ENCODE peak calls at places on chromosomes 1 and 21, in seven cellular contexts. C is CD8-positive, alpha-beta T cell; S is endothelial cell; I is lower lobe of right lung; K is astrocyte of the spinal cord; Y is keratinocyte; G is GM10248. R is an unnamed sample.

GRCh38 chr1:77068013-77068412 is 151.2 kb downstream of the PIGK start:
- DNase-seq in C (no peak), S (no peak), I (no peak), K (no peak), Y (no peak), G (no peak), R (no peak)

GRCh38 chr21:34748862-34749261 is 80.1 kb downstream of the CLIC6 start:
- DNase-seq in C (no peak), S (no peak), I (no peak), K (no peak), Y (no peak), G (no peak), R (no peak)

GRCh38 chr1:65605621-65606020 is 185.2 kb downstream of the LEPR start:
- DNase-seq in C (no peak), S (no peak), I (no peak), K (no peak), Y (no peak), G (no peak), R (no peak)

GRCh38 chr1:40001456-40001855 is 39.1 kb upstream of the CAP1 start:
- DNase-seq in C (no peak), S (no peak), I (no peak), K (no peak), Y (no peak), G (no peak), R (no peak)

GRCh38 chr21:35737899-35738341 is 322.4 kb downstream of the SETD4 start:
- DNase-seq in C (no peak), S (no peak), I (peak; percentile 49), K (peak; percentile 79), Y (no peak), G (no peak), R (no peak)

GRCh38 chr21:45152265-45152746 is 77.9 kb downstream of the ADARB1 start:
- DNase-seq in C (peak; percentile 64), S (peak; percentile 46), I (peak; percentile 77), K (peak; percentile 26), Y (no peak), G (peak; percentile 74), R (no peak)

GRCh38 chr1:61708953-61709907 is 15.7 kb downstream of the TM2D1 start:
- DNase-seq in C (no peak), S (no peak), I (no peak), K (no peak), Y (no peak), G (no peak), R (no peak)

GRCh38 chr1:230752407-230752806 is 5.2 kb downstream of the CAPN9 start:
- DNase-seq in C (no peak), S (no peak), I (peak; percentile 80), K (no peak), Y (no peak), G (no peak), R (no peak)

GRCh38 chr1:115949156-115949555 is 27.2 kb upstream of the SLC22A15 start:
- DNase-seq in C (no peak), S (no peak), I (no peak), K (no peak), Y (no peak), G (no peak), R (no peak)

DNA sequence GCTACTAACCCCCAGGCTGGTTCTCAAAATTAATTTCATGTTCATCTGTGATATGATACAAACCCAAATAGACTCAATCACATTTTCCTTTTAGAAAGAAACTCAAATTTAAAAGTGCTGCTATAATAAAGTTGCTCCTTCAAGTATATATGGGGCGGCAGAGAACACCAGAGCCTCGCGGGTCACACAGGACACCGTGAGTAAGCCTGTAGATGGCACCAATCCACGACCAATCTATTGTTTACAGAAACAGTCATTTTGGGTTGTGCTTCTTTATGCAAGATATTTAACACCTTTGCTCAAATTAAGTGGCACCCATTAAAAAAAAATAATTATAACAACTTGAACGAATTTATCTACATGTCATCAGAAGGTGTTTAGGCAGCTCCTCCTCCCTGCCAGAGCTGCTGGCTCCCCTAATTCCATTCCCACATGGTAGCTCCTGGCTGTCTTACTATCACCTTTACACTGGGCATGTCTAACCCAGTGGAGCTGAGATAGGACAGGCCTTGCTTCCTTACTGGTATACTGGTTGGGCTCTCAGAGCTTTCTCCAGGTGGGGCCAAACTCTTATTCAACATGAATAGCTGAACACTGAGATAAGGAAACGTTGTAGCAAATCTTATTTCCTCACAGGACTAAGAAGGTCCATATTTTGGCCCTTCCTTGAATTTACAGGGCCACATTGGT is 287.0 kb downstream of the SDCCAG8 start:
- DNase-seq in C (no peak), S (no peak), I (no peak), K (no peak), Y (no peak), G (no peak), R (no peak)
- TF ChIP-seq CTCF in C (no peak), S (no peak), I (no peak), K (no peak), Y (no peak), G (no peak), R (no peak)

GRCh38 chr1:178491721-178492120 is 5.0 kb downstream of the CLEC20A start:
- DNase-seq in C (no peak), S (no peak), I (no peak), K (no peak), Y (no peak), G (peak; percentile 5), R (no peak)

GRCh38 chr1:178489399-178489798 is 7.4 kb downstream of the CLEC20A start:
- DNase-seq in C (no peak), S (no peak), I (no peak), K (no peak), Y (no peak), G (peak; percentile 7), R (no peak)

GRCh38 chr1:178490136-178490535 is 6.6 kb downstream of the CLEC20A start:
- DNase-seq in C (no peak), S (no peak), I (no peak), K (no peak), Y (no peak), G (peak; percentile 5), R (no peak)

GRCh38 chr1:178492341-178492740 is 4.4 kb downstream of the CLEC20A start:
- DNase-seq in C (no peak), S (no peak), I (no peak), K (no peak), Y (no peak), G (no peak), R (no peak)

DNA sequence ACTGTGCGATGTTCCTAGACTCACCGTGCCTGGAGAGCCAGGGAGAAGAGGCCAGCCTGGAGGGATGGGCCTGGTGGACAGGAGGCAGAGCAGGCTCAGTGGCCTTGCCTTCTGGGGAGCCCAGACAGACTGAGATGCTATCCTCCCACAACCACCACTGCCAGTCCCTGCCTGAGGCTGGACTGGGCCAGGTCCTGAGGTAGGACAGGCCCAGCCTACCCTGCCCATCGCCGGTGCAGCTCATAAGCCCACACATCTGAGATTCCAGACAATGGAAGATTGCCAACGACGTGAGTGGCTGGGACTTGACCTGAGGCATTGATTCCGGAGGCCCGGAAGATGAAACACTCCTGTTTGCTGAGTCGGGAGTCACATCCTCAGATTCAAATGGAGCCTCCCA is 5.8 kb downstream of the CLEC20A start:
- DNase-seq in C (no peak), S (no peak), I (no peak), K (no peak), Y (no peak), G (peak; percentile 5), R (no peak)
- TF ChIP-seq CTCF in C (no peak), S (no peak), I (no peak), K (no peak), Y (no peak), G (no peak), R (no peak)

GRCh38 chr1:1019122-1019999 is 559 bp upstream of the AGRN start:
- DNase-seq in C (peak; percentile 81), S (peak; percentile 90), I (peak; percentile 83), K (peak; percentile 78), Y (no peak), G (peak; percentile 95), R (peak; percentile 84)

GRCh38 chr1:1013922-1014617 is 773 bp downstream of the ISG15 start:
- DNase-seq in C (no peak), S (no peak), I (no peak), K (no peak), Y (no peak), G (no peak), R (peak; percentile 10)

GRCh38 chr1:1013105-1013921 is at the start of gene ISG15:
- DNase-seq in C (peak; percentile 86), S (peak; percentile 82), I (peak; percentile 96), K (peak; percentile 85), Y (no peak), G (peak; percentile 83), R (peak; percentile 42)

GRCh38 chr1:1011388-1011949 is 1.8 kb upstream of the ISG15 start:
- DNase-seq in C (no peak), S (no peak), I (no peak), K (no peak), Y (no peak), G (no peak), R (no peak)

DNA sequence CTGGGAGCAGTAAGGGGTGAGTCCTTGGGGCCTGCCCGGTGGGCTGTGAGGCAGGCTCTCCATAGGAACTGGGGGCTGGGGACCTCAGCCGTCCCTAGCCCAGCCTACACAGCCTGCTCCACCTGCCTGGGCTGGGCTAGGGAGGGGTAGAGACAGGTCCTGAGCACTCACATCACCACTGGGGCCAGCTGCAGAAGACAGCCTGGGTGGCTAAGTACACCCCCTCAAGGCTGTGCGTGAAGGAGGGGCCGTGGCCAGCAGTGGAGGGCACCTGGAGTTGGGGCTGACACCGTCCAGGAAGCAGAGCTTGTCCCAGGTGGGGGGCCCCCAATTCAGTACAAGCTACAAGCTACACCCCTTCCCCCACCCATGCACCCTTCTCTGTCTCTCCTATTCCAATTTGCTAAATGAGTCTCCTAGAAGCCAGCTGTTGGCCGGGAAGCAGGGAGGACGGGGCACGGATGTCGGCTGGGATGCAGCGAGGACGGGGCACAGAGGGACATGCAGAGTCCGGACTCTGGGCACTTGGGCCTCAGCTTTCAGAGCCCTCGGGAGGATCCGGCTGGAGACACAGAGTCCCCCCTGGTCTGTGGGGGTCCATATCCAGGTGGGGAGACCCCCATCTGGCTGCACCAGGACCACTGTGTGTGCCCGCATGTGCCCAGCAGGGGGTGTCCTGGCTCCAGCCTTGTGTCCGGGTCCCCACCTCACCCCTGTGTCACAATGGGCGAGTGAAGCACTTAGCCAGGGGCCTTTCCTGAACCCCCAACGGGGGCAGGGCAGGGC is 1.8 kb downstream of the ISG15 start:
- DNase-seq in C (no peak), S (no peak), I (no peak), K (no peak), Y (no peak), G (no peak), R (no peak)
- TF ChIP-seq CTCF in C (no peak), S (no peak), I (peak; percentile 37), K (peak; percentile 41), Y (no peak), G (peak; percentile 28), R (peak; percentile 43)

DNA sequence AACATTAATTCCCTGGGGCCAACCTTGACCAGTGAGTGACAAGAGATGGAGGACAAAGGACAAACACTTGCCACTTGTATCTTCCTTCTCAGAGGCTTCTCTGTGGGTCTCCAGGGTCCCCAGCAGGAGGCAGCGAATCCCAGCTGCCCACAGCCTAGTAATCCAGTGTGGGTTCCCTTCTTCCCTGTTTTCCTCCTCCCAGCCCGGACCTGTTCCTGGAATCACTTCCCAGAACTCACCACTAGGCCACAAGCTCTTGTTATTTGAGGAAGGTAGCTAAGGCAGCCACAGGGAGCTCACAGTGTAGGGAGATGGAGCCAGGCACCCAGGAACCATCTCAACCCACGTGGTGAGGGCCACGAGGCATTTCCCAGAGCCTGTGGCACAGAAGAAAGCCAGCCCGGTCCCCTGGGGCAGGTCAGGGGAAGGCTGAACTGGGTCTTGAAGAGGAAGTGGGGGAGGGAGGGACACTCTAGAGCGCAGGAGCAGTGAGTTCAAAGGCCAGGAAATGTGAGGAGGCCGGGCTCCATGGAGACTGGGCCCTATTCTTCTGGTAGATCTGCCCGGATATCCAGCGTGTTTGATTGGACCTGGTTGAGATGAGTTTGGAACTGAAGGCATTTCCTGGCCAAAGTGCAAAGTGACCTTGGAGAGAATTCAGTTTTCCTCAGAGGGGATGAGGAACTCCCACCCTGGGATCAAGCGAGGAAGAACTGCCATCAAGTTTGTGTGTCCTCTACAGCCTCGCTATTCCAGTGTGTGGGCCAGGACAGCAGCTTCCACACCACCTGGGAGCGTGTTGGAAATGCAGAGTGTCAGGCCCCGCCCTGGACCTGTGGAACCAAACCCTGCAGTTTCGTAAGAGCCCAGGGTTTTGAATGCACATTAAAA is 20.3 kb upstream of the C2CD2 start:
- DNase-seq in C (no peak), S (no peak), I (no peak), K (no peak), Y (no peak), G (peak; percentile 60), R (no peak)
- TF ChIP-seq CTCF in C (no peak), S (peak; percentile 44), I (no peak), K (no peak), Y (peak; percentile 37), G (no peak), R (peak; percentile 19)

R was measured in progenitor cell of endocrine pancreas.